ENCODE peak calls at places on chromosomes 5 and 9, in nine cellular contexts. L, W, G, E, Z, H, I, M and R are unnamed samples.

GRCh38 chr5:43616535-43616934 is 13.6 kb downstream of the NNT start:
- DNase-seq in Z (no peak), M (no peak), E (no peak), L (no peak), G (no peak), H (no peak), W (peak), I (no peak), R (no peak)

GRCh38 chr5:68086857-68087256 is 128.7 kb upstream of the PIK3R1 start:
- DNase-seq in W (peak), Z (peak), G (no peak), H (peak), M (peak), L (no peak), I (no peak), E (no peak), R (peak)

GRCh38 chr9:88775037-88775471 is 216.2 kb upstream of the S1PR3 start:
- DNase-seq in Z (no peak), W (peak), L (no peak), G (no peak), E (no peak), H (peak), I (no peak), M (no peak), R (peak)

GRCh38 chr5:122447072-122447471 is 135.0 kb downstream of the SNCAIP start:
- DNase-seq in W (no peak), Z (no peak), E (no peak), G (no peak), M (no peak), L (no peak), H (no peak), I (no peak), R (no peak)

GRCh38 chr5:179438461-179438860 is 93.2 kb upstream of the ADAMTS2 start:
- DNase-seq in H (no peak), M (no peak), I (no peak), W (no peak), G (no peak), L (no peak), E (no peak), Z (no peak), R (no peak)

GRCh38 chr5:155905359-155905758 is 421.6 kb upstream of the SGCD start:
- DNase-seq in H (no peak), M (no peak), I (no peak), G (no peak), W (no peak), L (no peak), Z (no peak), E (no peak), R (no peak)

GRCh38 chr5:125409496-125410351 is 663.3 kb upstream of the ZNF608 start:
- DNase-seq in W (peak), I (no peak), L (no peak), E (no peak), G (no peak), Z (no peak), M (no peak), H (no peak), R (no peak)

GRCh38 chr9:134562146-134562753 is 79.4 kb upstream of the COL5A1 start:
- DNase-seq in E (no peak), M (no peak), W (peak), Z (no peak), L (peak), G (no peak), I (no peak), H (no peak), R (no peak)

GRCh38 chr5:140042551-140043507 is at the start of gene NRG2:
- DNase-seq in E (peak), H (peak), I (peak), L (peak), W (peak), M (peak), G (no peak), Z (peak), R (peak)

GRCh38 chr9:95211028-95211427 is 106.5 kb downstream of the FANCC start:
- DNase-seq in Z (no peak), M (no peak), G (no peak), H (no peak), E (no peak), L (no peak), W (no peak), I (no peak), R (no peak)

GRCh38 chr9:118577121-118577520 is 792.1 kb downstream of the BRINP1 start:
- DNase-seq in Z (no peak), M (no peak), E (no peak), H (no peak), G (no peak), W (no peak), L (no peak), I (no peak), R (no peak)

GRCh38 chr9:91682806-91683205 is 259.2 kb upstream of the NFIL3 start:
- DNase-seq in E (no peak), M (no peak), W (peak), G (no peak), Z (no peak), L (no peak), I (no peak), H (no peak), R (no peak)

GRCh38 chr9:78011037-78011436 is 20.6 kb downstream of the GNAQ start:
- DNase-seq in E (no peak), Z (no peak), W (no peak), I (no peak), H (no peak), G (no peak), L (no peak), M (no peak), R (no peak)

GRCh38 chr5:160699301-160699700 is 152.7 kb downstream of the ATP10B start:
- DNase-seq in L (no peak), H (no peak), G (no peak), E (no peak), Z (no peak), W (no peak), I (no peak), M (no peak), R (no peak)

GRCh38 chr9:131394464-131395026 is 659 bp downstream of the PRRC2B start:
- DNase-seq in H (peak), Z (peak), W (no peak), M (peak), I (no peak), E (no peak), L (peak), G (no peak), R (peak)

GRCh38 chr5:142063878-142064331 is 44.7 kb upstream of the NDFIP1 start:
- DNase-seq in G (no peak), L (no peak), W (peak), H (peak), M (no peak), Z (peak), I (no peak), E (no peak), R (peak)

GRCh38 chr5:150065346-150065745 is 21.0 kb downstream of the CSF1R start:
- DNase-seq in L (no peak), G (no peak), Z (peak), H (peak), M (no peak), I (no peak), W (peak), E (no peak), R (no peak)

DNA sequence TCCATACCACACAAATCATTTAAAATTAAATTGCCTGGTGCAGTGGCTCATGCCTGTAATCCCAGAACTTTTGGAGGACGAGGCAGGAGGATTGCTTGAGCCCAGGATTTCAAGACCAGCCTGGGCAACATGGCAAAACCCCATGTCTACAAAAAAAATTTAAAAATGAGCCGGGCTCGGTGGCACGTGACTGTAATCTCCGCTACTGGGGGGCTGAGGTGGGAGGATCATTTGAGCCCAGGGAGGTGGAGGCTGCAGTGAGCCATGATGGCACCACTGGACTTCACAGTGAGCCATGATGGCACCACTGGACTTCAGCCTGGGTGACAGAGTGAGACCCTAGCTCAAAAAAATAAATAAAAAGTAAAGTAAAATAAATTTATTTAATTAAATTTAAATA is 40.9 kb downstream of the LYRM7 start:
- DNase-seq in E (no peak), I (no peak), W (no peak), G (no peak), M (no peak), Z (no peak), L (no peak), H (no peak), R (no peak)
- TF ChIP-seq POLR2A in E (no peak), I (no peak), W (no peak), G (no peak), M (no peak), Z (no peak), L (no peak), H (no peak), R (no peak)

DNA sequence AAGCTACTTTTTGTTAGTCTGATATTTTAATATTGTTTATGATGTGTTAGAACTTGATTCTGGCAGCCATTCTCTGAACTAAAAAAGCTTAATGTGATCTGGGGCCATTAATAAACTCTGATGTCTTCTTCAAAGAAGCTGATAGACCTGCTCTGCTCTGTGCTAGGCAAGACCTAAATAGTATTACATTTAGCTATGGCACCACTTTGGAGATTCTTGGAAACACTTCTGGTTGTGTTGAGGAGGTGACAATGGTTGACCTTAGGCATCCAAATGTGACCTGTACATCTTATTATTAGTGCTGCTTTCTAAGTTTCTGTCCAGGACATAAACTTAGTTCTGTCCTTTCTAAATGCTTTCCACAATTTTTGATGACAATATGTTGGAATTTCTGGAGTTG is 21.7 kb upstream of the SCGB3A2 start:
- DNase-seq in H (no peak), I (no peak), Z (no peak), L (no peak), G (no peak), M (no peak), E (no peak), W (no peak), R (no peak)
- TF ChIP-seq POLR2A in H (no peak), I (no peak), Z (no peak), L (no peak), G (no peak), M (no peak), E (no peak), W (no peak), R (no peak)

DNA sequence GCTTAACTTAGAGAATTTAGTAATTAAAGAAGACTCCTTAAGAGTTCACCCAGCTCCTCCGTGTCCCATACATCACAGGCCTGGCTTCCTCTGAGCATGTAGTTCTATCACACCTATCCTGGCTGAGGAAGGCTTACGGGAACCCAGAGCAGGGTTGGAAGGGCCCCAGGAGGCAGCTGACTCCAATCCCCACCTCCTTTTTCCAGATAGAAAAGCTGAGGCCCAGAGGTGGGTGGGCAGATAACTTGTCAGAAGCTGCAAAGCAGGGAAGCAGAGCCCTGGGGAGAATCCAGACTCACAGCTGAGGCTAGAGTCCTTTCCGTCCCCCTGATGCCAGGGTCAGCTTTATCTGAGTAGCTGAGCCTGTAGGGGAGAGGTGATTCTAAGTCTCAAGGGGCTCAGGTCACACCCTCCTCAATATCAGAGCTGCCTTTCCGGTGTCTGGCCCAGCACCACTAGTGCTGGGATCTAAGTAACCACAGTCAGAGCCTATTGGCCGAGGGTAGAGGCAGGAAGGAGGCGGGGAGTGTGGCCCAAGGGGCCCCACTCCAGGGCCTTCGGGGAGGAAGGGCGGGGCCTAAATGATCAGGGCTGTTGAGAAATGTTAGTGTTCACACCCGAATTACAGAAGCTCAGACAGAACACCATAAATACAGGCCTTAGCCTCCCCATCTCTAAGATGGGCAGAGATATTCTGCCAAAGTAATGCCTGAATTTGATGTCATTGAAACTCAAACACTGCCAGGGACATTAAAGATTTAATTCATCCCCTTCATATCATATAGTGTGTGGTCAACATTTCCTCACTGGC is 9.9 kb downstream of the CCDC69 start:
- DNase-seq in I (no peak), E (no peak), L (peak), H (peak), M (peak), G (peak), Z (peak), W (no peak), R (peak)
- TF ChIP-seq POLR2A in I (no peak), E (no peak), L (peak), H (no peak), M (peak), G (no peak), Z (peak), W (no peak), R (no peak)

DNA sequence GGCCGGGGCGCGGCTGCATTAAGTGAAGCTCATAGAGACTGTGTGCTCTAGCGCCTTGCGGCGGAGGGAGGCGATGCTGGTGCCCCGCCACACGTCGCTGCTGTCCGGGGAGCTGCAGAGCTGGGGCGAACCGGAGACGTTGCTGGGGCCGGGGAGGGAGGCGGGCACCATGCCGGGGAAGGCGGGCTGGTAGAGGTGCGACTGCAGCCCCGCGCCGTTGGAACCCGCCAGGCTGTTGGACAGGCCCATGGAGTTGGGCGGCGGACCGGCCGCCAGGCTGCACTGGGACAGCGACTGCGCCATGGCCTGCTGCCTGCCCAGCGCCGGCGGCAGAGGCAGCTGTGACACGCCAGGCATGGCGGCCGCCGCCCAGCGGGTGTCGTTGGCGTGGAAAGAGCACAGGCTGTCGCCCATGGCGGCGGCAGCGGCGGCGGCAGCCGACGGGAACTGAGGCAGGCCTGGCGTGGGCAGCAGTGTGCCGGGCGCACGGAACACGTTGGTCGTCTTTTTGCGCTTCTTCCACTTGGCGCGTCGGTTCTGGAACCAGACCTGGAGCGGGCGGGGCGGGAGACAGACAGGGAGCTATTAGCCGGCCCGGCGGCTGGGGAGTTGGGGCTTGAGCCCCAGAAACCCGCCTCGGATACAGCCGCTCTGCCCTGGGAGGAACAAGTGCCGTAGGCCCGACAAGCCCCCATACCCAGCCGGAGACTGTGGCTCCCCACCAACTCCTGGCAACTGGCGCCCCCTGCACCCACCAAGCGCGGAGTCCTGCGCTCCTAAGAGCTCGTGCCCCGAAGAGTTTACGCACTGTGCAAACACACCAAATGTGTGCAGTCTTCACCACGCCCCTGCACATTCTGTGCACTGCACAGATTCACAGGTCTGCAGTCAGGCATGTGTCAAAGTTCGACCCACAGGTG is 8.0 kb downstream of the OTP start:
- DNase-seq in G (no peak), Z (no peak), L (peak), H (peak), E (peak), W (no peak), I (peak), M (peak), R (no peak)
- TF ChIP-seq POLR2A in G (no peak), Z (no peak), L (no peak), H (no peak), E (peak), W (no peak), I (peak), M (no peak), R (no peak)